ENCODE peak calls at places on chromosome 2, in nine cellular contexts. W, Y, L, A, T, B, Z, J and C are unnamed samples.

GRCh38 chr2:191626497-191627151 is 51.3 kb upstream of the NABP1 start:
- DNase-seq in W (peak), Z (no peak), B (no peak), J (no peak), A (no peak), L (no peak), Y (no peak), T (no peak), C (no peak)

GRCh38 chr2:23900133-23900926 is 26.6 kb downstream of the ATAD2B start:
- DNase-seq in Z (no peak), B (no peak), J (no peak), W (peak), Y (no peak), A (no peak), T (no peak), L (peak), C (no peak)

GRCh38 chr2:225091336-225091735 is 49.1 kb upstream of the DOCK10 start:
- DNase-seq in T (no peak), B (no peak), A (no peak), L (peak), W (peak), Y (no peak), J (no peak), Z (no peak), C (no peak)

GRCh38 chr2:64330691-64331429 is 123.1 kb upstream of the LGALSL start:
- DNase-seq in J (peak), B (peak), Y (peak), Z (peak), A (peak), T (peak), L (no peak), W (peak), C (peak)

GRCh38 chr2:7648381-7648780 is 731.2 kb downstream of the RNF144A start:
- DNase-seq in Y (no peak), J (no peak), W (no peak), A (no peak), T (no peak), Z (no peak), L (no peak), B (no peak), C (no peak)

GRCh38 chr2:191746306-191746705 is 68.4 kb downstream of the NABP1 start:
- DNase-seq in L (no peak), A (no peak), Y (no peak), Z (no peak), B (no peak), J (no peak), W (no peak), T (no peak), C (no peak)

GRCh38 chr2:38218583-38218982 is 142.6 kb upstream of the CYP1B1 start:
- DNase-seq in W (no peak), Y (no peak), Z (no peak), B (no peak), A (no peak), J (no peak), T (no peak), L (no peak), C (no peak)

GRCh38 chr2:65300772-65301711 is 73.4 kb downstream of the ACTR2 start:
- DNase-seq in L (peak), B (no peak), J (peak), Y (no peak), Z (peak), A (no peak), T (no peak), W (peak), C (peak)

GRCh38 chr2:147051814-147052213 is 793.0 kb upstream of the ACVR2A start:
- DNase-seq in J (no peak), L (no peak), A (no peak), B (no peak), T (no peak), Z (no peak), W (no peak), Y (no peak), C (no peak)

GRCh38 chr2:44925561-44926087 is 15.9 kb upstream of the SIX3 start:
- DNase-seq in Z (no peak), L (no peak), J (no peak), B (no peak), A (no peak), W (no peak), Y (no peak), T (no peak), C (no peak)

GRCh38 chr2:46309052-46309953 is 12.1 kb downstream of the EPAS1 start:
- DNase-seq in W (peak), J (no peak), Y (no peak), A (no peak), L (no peak), T (no peak), B (no peak), Z (no peak), C (no peak)

GRCh38 chr2:24359129-24359528 is 1.2 kb downstream of the ITSN2 start:
- DNase-seq in Y (no peak), J (peak), T (no peak), B (no peak), L (no peak), Z (no peak), W (no peak), A (no peak), C (no peak)

GRCh38 chr2:120346034-120346666 is at the start of gene INHBB:
- DNase-seq in Z (no peak), L (no peak), A (no peak), W (no peak), T (peak), J (peak), Y (peak), B (no peak), C (no peak)

GRCh38 chr2:134926231-134926931 is 7.8 kb downstream of the CCNT2 start:
- DNase-seq in L (no peak), T (no peak), Y (no peak), A (no peak), B (no peak), Z (no peak), J (no peak), W (peak), C (no peak)

GRCh38 chr2:119715409-119716295 is 36.7 kb downstream of the TMEM177 start:
- DNase-seq in T (no peak), B (no peak), J (no peak), W (no peak), Y (no peak), Z (no peak), A (no peak), L (no peak), C (no peak)

GRCh38 chr2:239519081-239519920 is 118.5 kb upstream of the HDAC4 start:
- DNase-seq in T (peak), W (no peak), Y (no peak), B (no peak), Z (no peak), J (peak), A (no peak), L (no peak), C (no peak)

GRCh38 chr2:29196792-29197788 is 81.9 kb downstream of the CLIP4 start:
- DNase-seq in Y (peak), L (peak), T (peak), A (peak), B (peak), J (peak), W (peak), Z (peak), C (peak)

GRCh38 chr2:230408244-230408842 is 7.7 kb upstream of the SP100 start:
- DNase-seq in L (no peak), T (no peak), Y (no peak), Z (no peak), A (no peak), W (peak), J (no peak), B (peak), C (no peak)

GRCh38 chr2:4412637-4413187 is 709.3 kb downstream of the DCDC2C start:
- DNase-seq in W (no peak), Z (no peak), Y (no peak), B (no peak), A (no peak), J (no peak), L (no peak), T (no peak), C (no peak)

GRCh38 chr2:56464613-56465012 is 280.8 kb downstream of the CCDC85A start:
- DNase-seq in L (no peak), T (no peak), Y (no peak), Z (no peak), B (no peak), A (no peak), J (no peak), W (no peak), C (no peak)

GRCh38 chr2:148259674-148260073 is 238.8 kb downstream of the MBD5 start:
- DNase-seq in J (no peak), B (no peak), T (no peak), Z (no peak), L (no peak), Y (no peak), W (peak), A (no peak), C (no peak)

GRCh38 chr2:19507137-19507536 is 148.7 kb upstream of the OSR1 start:
- DNase-seq in T (no peak), Y (no peak), A (no peak), L (no peak), J (no peak), W (no peak), Z (no peak), B (no peak), C (no peak)

GRCh38 chr2:149926149-149926548 is 338.6 kb upstream of the MMADHC start:
- DNase-seq in W (no peak), T (no peak), L (no peak), Z (no peak), B (no peak), Y (no peak), A (no peak), J (no peak), C (no peak)

GRCh38 chr2:80014637-80015036 is 289.9 kb downstream of the LRRTM1 start:
- DNase-seq in A (no peak), Z (no peak), Y (no peak), L (no peak), T (no peak), B (no peak), J (no peak), W (peak), C (no peak)

GRCh38 chr2:85905187-85905666 is 16.4 kb upstream of the ST3GAL5 start:
- DNase-seq in L (no peak), J (no peak), Z (no peak), B (no peak), Y (no peak), A (no peak), T (no peak), W (no peak), C (no peak)

GRCh38 chr2:105403785-105404698 is 5.2 kb upstream of the FHL2 start:
- DNase-seq in A (peak), W (peak), L (peak), Z (no peak), T (no peak), J (no peak), Y (no peak), B (no peak), C (no peak)